ENCODE peak calls at places on chromosomes 2 and 18, in six cellular contexts. I, T, V, H, C and F are unnamed samples.

GRCh38 chr2:175234153-175234552 is 52.6 kb upstream of the ATP5MC3 start:
- DNase-seq in I (peak), T (no peak), V (no peak), H (no peak), C (no peak), F (no peak)

GRCh38 chr2:70498528-70498927 is 55.1 kb downstream of the TGFA start:
- DNase-seq in I (no peak), T (no peak), V (no peak), H (no peak), C (no peak), F (no peak)

GRCh38 chr2:9780368-9781130 is 62.7 kb upstream of the TAF1B start:
- DNase-seq in I (peak), T (no peak), V (no peak), H (no peak), C (no peak), F (no peak)

GRCh38 chr2:168224346-168224745 is 23.0 kb downstream of the STK39 start:
- DNase-seq in I (no peak), T (no peak), V (no peak), H (no peak), C (no peak), F (no peak)

GRCh38 chr18:2948038-2948437 is 64.9 kb downstream of the LPIN2 start:
- DNase-seq in I (peak), T (no peak), V (no peak), H (no peak), C (no peak), F (no peak)

GRCh38 chr2:187302146-187302545 is 145.9 kb downstream of the CALCRL start:
- DNase-seq in I (no peak), T (no peak), V (no peak), H (no peak), C (no peak), F (no peak)

GRCh38 chr18:64678048-64678447 is 529.2 kb upstream of the LINC00305 start:
- DNase-seq in I (no peak), T (no peak), V (no peak), H (no peak), C (no peak), F (no peak)

GRCh38 chr18:42950732-42951131 is 164.8 kb downstream of the RIT2 start:
- DNase-seq in I (no peak), T (no peak), V (no peak), H (no peak), C (no peak), F (no peak)

GRCh38 chr18:13660510-13660909 is 65.8 kb downstream of the FAM210A start:
- DNase-seq in I (no peak), T (no peak), V (peak), H (no peak), C (peak), F (no peak)

GRCh38 chr18:10797882-10798281 is 272.1 kb downstream of the NAPG start:
- DNase-seq in I (no peak), T (peak), V (no peak), H (no peak), C (no peak), F (no peak)

GRCh38 chr2:208373460-208374089 is 33.0 kb upstream of the PTH2R start:
- DNase-seq in I (peak), T (peak), V (peak), H (no peak), C (peak), F (no peak)

GRCh38 chr2:101307503-101307902 is 998 bp downstream of the RNF149 start:
- DNase-seq in I (peak), T (no peak), V (no peak), H (no peak), C (no peak), F (no peak)

GRCh38 chr2:7722212-7722910 is 805.1 kb downstream of the RNF144A start:
- DNase-seq in I (no peak), T (no peak), V (no peak), H (no peak), C (no peak), F (no peak)

GRCh38 chr2:9422321-9423099 is 818 bp downstream of the ITGB1BP1 start:
- DNase-seq in I (peak), T (peak), V (peak), H (peak), C (peak), F (no peak)

GRCh38 chr2:16553222-16553621 is 112.4 kb downstream of the CYRIA start:
- DNase-seq in I (peak), T (peak), V (peak), H (no peak), C (peak), F (no peak)

GRCh38 chr2:240295256-240296103 is 140.0 kb upstream of the GPC1 start:
- DNase-seq in I (no peak), T (no peak), V (no peak), H (no peak), C (no peak), F (no peak)

GRCh38 chr2:198220727-198221337 is 416.4 kb downstream of the PLCL1 start:
- DNase-seq in I (no peak), T (no peak), V (no peak), H (no peak), C (no peak), F (no peak)
- H3K4me3 ChIP-seq in I (no peak), T (no peak), V (no peak), H (no peak), C (no peak), F (no peak)

GRCh38 chr2:102622646-102623045 is 3.3 kb downstream of the SLC9A2 start:
- DNase-seq in I (no peak), T (no peak), V (no peak), H (no peak), C (no peak), F (no peak)

GRCh38 chr2:102620367-102620766 is 1.0 kb downstream of the SLC9A2 start:
- DNase-seq in I (no peak), T (no peak), V (no peak), H (no peak), C (peak), F (no peak)

GRCh38 chr2:102621630-102622029 is 2.3 kb downstream of the SLC9A2 start:
- DNase-seq in I (no peak), T (no peak), V (no peak), H (no peak), C (no peak), F (no peak)

GRCh38 chr2:102618452-102619413 is 620 bp upstream of the SLC9A2 start:
- DNase-seq in I (peak), T (no peak), V (peak), H (peak), C (peak), F (no peak)

DNA sequence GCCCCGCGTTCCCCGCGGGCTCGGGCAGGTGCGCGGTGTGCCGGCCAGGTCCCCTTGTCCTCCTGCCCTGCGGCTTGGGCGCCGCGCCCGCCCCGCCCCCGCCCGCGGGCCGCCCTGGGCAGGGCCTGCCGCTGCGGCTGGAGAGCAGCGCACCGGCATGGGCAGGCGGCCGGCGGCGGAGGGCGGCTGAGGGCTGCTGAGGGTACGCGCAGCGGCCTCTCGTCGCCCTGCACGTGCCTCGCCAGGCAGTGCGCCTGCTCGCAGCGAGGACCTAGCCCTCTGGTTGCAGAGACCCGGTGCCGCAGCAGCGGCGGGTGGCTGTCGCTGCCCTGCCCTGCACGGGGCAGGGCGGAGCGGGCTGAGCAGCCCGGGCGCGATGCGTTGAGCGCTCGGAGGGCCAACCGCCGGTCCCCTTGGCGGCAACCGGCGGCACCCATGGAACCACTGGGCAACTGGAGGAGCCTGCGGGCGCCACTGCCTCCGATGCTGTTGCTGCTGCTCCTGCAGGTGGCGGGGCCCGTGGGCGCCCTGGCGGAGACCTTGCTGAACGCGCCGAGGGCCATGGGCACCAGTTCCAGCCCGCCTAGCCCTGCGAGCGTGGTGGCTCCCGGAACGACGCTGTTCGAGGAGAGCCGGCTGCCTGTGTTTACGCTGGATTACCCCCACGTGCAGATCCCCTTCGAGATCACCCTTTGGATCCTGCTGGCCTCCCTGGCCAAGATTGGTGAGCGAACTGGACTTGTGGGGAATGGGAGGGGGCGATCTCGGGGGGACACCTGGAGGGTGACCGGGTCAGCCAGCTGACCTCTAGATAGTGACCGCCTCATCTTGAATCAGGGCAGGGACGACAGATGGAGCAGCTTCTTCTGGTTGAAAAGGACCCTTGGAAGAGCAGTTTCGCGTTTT is at the start of gene SLC9A2:
- DNase-seq in I (peak), T (no peak), V (peak), H (peak), C (peak), F (no peak)
- H3K4me3 ChIP-seq in I (no peak), T (no peak), V (peak), H (peak), C (peak), F (peak)

GRCh38 chr18:48940854-48941531 is 9.8 kb downstream of the SMAD7 start:
- DNase-seq in I (peak), T (peak), V (no peak), H (no peak), C (no peak), F (no peak)

GRCh38 chr18:48937869-48938750 is 12.7 kb downstream of the SMAD7 start:
- DNase-seq in I (no peak), T (no peak), V (no peak), H (no peak), C (no peak), F (no peak)

GRCh38 chr18:48938827-48939367 is 11.9 kb downstream of the SMAD7 start:
- DNase-seq in I (no peak), T (no peak), V (no peak), H (no peak), C (no peak), F (no peak)

GRCh38 chr18:48941672-48942071 is 9.1 kb downstream of the SMAD7 start:
- DNase-seq in I (no peak), T (no peak), V (no peak), H (no peak), C (no peak), F (no peak)

GRCh38 chr18:48939368-48940097 is 11.2 kb downstream of the SMAD7 start:
- DNase-seq in I (no peak), T (no peak), V (no peak), H (no peak), C (peak), F (no peak)
- H3K4me3 ChIP-seq in I (no peak), T (no peak), V (no peak), H (peak), C (no peak), F (peak)

GRCh38 chr18:57940166-57940565 is 103.9 kb upstream of the NEDD4L start:
- DNase-seq in I (no peak), T (no peak), V (no peak), H (no peak), C (no peak), F (no peak)
- H3K4me3 ChIP-seq in I (no peak), T (no peak), V (no peak), H (no peak), C (no peak), F (no peak)

GRCh38 chr2:241517297-241517696 is 8.9 kb upstream of the STK25 start:
- DNase-seq in I (no peak), T (no peak), V (no peak), H (no peak), C (no peak), F (no peak)
- H3K4me3 ChIP-seq in I (no peak), T (no peak), V (no peak), H (no peak), C (no peak), F (no peak)

DNA sequence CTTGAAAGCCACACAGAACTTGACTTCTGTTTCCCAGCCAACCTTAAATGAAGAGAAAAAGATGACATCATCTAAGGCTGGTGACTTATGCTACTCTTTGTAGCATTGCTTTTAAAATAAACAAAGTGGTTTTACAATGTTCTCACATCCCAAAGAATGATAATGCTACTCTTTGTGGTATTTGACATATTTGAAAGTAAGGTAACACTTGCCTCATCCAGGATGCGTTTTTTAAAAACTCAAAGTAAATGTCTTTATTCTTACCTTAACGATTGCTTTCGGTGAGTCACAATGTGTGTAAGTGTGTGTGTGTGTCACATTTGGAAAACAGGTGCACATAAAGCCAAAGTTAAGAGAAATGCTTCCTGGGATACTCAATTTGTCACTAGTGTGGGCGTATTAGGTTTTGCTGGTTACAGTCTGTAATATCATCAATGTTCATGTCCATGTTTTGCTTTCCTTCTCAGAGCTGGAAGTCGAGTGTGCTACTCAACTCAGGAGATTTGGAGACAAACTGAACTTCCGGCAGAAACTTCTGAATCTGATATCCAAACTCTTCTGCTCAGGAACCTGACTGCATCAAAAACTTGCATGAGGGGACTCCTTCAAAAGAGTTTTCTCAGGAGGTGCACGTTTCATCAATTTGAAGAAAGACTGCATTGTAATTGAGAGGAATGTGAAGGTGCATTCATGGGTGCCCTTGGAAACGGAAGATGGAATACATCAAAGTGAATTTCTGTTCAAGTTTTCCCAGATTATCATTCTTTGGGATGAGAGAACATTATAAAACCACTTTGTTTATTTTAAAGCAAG is 2.6 kb downstream of the PMAIP1 start:
- DNase-seq in I (no peak), T (no peak), V (no peak), H (no peak), C (no peak), F (no peak)
- H3K4me3 ChIP-seq in I (peak), T (peak), V (no peak), H (no peak), C (no peak), F (no peak)

GRCh38 chr18:79962311-79962710 is 2.1 kb upstream of the HSBP1L1 start:
- DNase-seq in I (no peak), T (no peak), V (no peak), H (no peak), C (peak), F (no peak)

GRCh38 chr18:79962835-79963657 is 1.4 kb upstream of the HSBP1L1 start:
- DNase-seq in I (peak), T (no peak), V (no peak), H (no peak), C (no peak), F (no peak)

GRCh38 chr18:79964330-79965118 is at the start of gene HSBP1L1:
- DNase-seq in I (no peak), T (peak), V (peak), H (peak), C (peak), F (no peak)

GRCh38 chr18:79965119-79965902 is 868 bp downstream of the HSBP1L1 start:
- DNase-seq in I (no peak), T (peak), V (no peak), H (no peak), C (peak), F (no peak)

GRCh38 chr18:79963658-79964329 is 649 bp upstream of the HSBP1L1 start:
- DNase-seq in I (no peak), T (no peak), V (no peak), H (no peak), C (no peak), F (no peak)
- H3K4me3 ChIP-seq in I (no peak), T (no peak), V (peak), H (peak), C (peak), F (peak)

GRCh38 chr2:45540942-45541341 is 70.1 kb downstream of the SRBD1 start:
- DNase-seq in I (no peak), T (no peak), V (no peak), H (no peak), C (no peak), F (no peak)
- H3K4me3 ChIP-seq in I (no peak), T (no peak), V (no peak), H (no peak), C (no peak), F (no peak)

GRCh38 chr18:45687617-45688016 is 36.4 kb upstream of the SLC14A1 start:
- DNase-seq in I (peak), T (no peak), V (no peak), H (no peak), C (no peak), F (no peak)
- H3K4me3 ChIP-seq in I (peak), T (no peak), V (no peak), H (no peak), C (no peak), F (no peak)